ENCODE peak calls at places on chromosomes 16 and 17, in seven cellular contexts. Q is GM10248; W is coronary artery; S is cardiac fibroblast; L is stimulated activated CD8-positive, alpha-beta memory T cell treated with anti-CD3 and anti-CD28 coated beads, Interleukin-7, amount 100 ng/mL, for 1 hour; P is glutamatergic neuron; F is Calu3. I is an unnamed sample.
A peak's percentile ranks its signal among the peaks of the same experiment; 100 is the strongest.

GRCh38 chr17:42414782-42415409 is 8.2 kb downstream of the CAVIN1 start:
- DNase-seq in L (no peak), Q (peak; percentile 53), W (no peak), F (no peak), P (no peak), S (no peak), I (no peak)

GRCh38 chr16:1613728-1614225 is 1.6 kb downstream of the CRAMP1 start:
- DNase-seq in S (peak; percentile 37), Q (no peak), P (peak; percentile 29), W (no peak), L (no peak), F (peak; percentile 34), I (no peak)

GRCh38 chr17:28957277-28957991 is 6.1 kb upstream of the PHF12 start:
- DNase-seq in S (no peak), Q (no peak), P (no peak), L (no peak), W (no peak), F (no peak), I (no peak)

GRCh38 chr17:43814714-43815113 is 18.2 kb downstream of the MPP3 start:
- DNase-seq in S (peak; percentile 88), W (no peak), P (no peak), Q (no peak), L (no peak), F (no peak), I (no peak)

GRCh38 chr17:17934214-17934613 is 38.0 kb downstream of the TOM1L2 start:
- DNase-seq in F (no peak), W (no peak), L (no peak), S (no peak), P (no peak), Q (no peak), I (no peak)

GRCh38 chr17:2181206-2181983 is 122.2 kb downstream of the SMG6 start:
- DNase-seq in W (peak; percentile 92), Q (no peak), P (no peak), F (no peak), L (no peak), S (peak; percentile 94), I (no peak)

GRCh38 chr16:29745126-29745852 is 501 bp downstream of the C16orf54 start:
- DNase-seq in S (no peak), W (no peak), F (no peak), L (no peak), Q (peak; percentile 78), P (no peak), I (no peak)

GRCh38 chr16:58644765-58645487 is 15.3 kb upstream of the CNOT1 start:
- DNase-seq in S (no peak), F (peak; percentile 43), P (no peak), W (no peak), Q (no peak), L (no peak), I (no peak)

GRCh38 chr17:57086069-57086930 is 1.3 kb downstream of the AKAP1 start:
- DNase-seq in W (no peak), S (peak; percentile 25), Q (peak; percentile 26), L (no peak), F (no peak), P (peak; percentile 34), I (peak; percentile 52)

GRCh38 chr16:85354623-85355514 is 242.6 kb upstream of the CIBAR2 start:
- DNase-seq in W (no peak), S (peak; percentile 29), Q (no peak), P (no peak), L (no peak), F (no peak), I (peak; percentile 72)

GRCh38 chr17:76139261-76139752 is 1.7 kb downstream of the FOXJ1 start:
- DNase-seq in W (no peak), L (no peak), S (no peak), P (no peak), Q (no peak), F (no peak), I (no peak)

GRCh38 chr17:44219126-44219635 is 294 bp downstream of the UBTF start:
- DNase-seq in Q (peak; percentile 79), W (peak; percentile 80), F (peak; percentile 90), S (peak; percentile 58), L (peak; percentile 43), P (peak; percentile 77), I (peak; percentile 78)

GRCh38 chr17:76907352-76907751 is 39.1 kb downstream of the MGAT5B start:
- DNase-seq in L (no peak), S (no peak), F (no peak), W (no peak), P (no peak), Q (no peak), I (no peak)

GRCh38 chr16:3580271-3580670 is 3.1 kb upstream of the NLRC3 start:
- DNase-seq in F (no peak), W (no peak), S (no peak), L (no peak), Q (no peak), P (no peak), I (no peak)

GRCh38 chr17:65292430-65292829 is 155.3 kb downstream of the RGS9 start:
- DNase-seq in S (peak; percentile 17), Q (no peak), W (no peak), P (no peak), F (no peak), L (no peak), I (no peak)

GRCh38 chr16:64132686-64133085 is 989.2 kb downstream of the CDH11 start:
- DNase-seq in L (no peak), W (no peak), F (no peak), P (no peak), S (no peak), Q (no peak), I (no peak)

GRCh38 chr17:45220079-45220478 is 1.6 kb upstream of the FMNL1 start:
- DNase-seq in P (no peak), L (no peak), F (no peak), S (no peak), W (no peak), Q (no peak), I (no peak)

GRCh38 chr16:89020068-89020924 is 43.3 kb upstream of the CBFA2T3 start:
- DNase-seq in W (no peak), P (no peak), Q (peak; percentile 77), L (no peak), F (no peak), S (no peak), I (no peak)

GRCh38 chr16:50458694-50459271 is 89.4 kb upstream of the NKD1 start:
- DNase-seq in L (no peak), S (no peak), W (no peak), P (no peak), Q (no peak), F (no peak), I (no peak)

GRCh38 chr17:7393613-7394451 is 493 bp downstream of the PLSCR3 start:
- DNase-seq in W (no peak), Q (peak; percentile 80), S (no peak), P (peak; percentile 42), L (peak; percentile 42), F (peak; percentile 28), I (no peak)

I was measured in mesothelial cell of epicardium.